ENCODE peak calls at places on chromosomes 7 and 10, in four cellular contexts. R is activated T-cell treated with anti-CD3 and anti-CD28 coated beads for 1 hour; C is activated T-helper 9 cell treated with anti-CD3 and anti-CD28 coated beads, Interleukin-2, amount 50 U/mL, for 16 hours; L is caudate nucleus. T is an unnamed sample.
A peak's percentile ranks its signal among the peaks of the same experiment; 100 is the strongest.

GRCh38 chr10:53690556-53691240 is 918.1 kb upstream of the MBL2 start:
- DNase-seq in R (no peak), C (no peak), L (no peak), T (no peak)

GRCh38 chr7:80889525-80889924 is 29.3 kb downstream of the SEMA3C start:
- DNase-seq in R (no peak), C (no peak), L (no peak), T (no peak)

GRCh38 chr7:99040104-99040958 is 103.6 kb downstream of the SMURF1 start:
- DNase-seq in R (peak; percentile 54), C (peak; percentile 34), L (peak; percentile 70), T (peak; percentile 81)

GRCh38 chr10:86798030-86798429 is 41.6 kb downstream of the BMPR1A start:
- DNase-seq in R (no peak), C (no peak), L (no peak), T (no peak)

GRCh38 chr10:93784059-93784458 is 26.3 kb downstream of the LGI1 start:
- DNase-seq in R (no peak), C (no peak), L (no peak), T (no peak)

GRCh38 chr7:153567426-153567825 is 484.8 kb upstream of the DPP6 start:
- DNase-seq in R (no peak), C (no peak), L (no peak), T (no peak)

GRCh38 chr7:142323706-142324105 is 65.8 kb upstream of the PRSS58 start:
- DNase-seq in R (peak; percentile 33), C (peak; percentile 27), L (peak; percentile 35), T (peak; percentile 57)

GRCh38 chr10:48568131-48568530 is 36.7 kb downstream of the ARHGAP22 start:
- DNase-seq in R (no peak), C (no peak), L (no peak), T (no peak)

GRCh38 chr7:138354066-138354465 is 106.0 kb upstream of the TRIM24 start:
- DNase-seq in R (no peak), C (no peak), L (no peak), T (no peak)

GRCh38 chr7:106452031-106452851 is 167.5 kb upstream of the NAMPT start:
- DNase-seq in R (no peak), C (no peak), L (no peak), T (no peak)

GRCh38 chr10:86960003-86960862 is 1.8 kb downstream of the SNCG start:
- DNase-seq in R (no peak), C (no peak), L (no peak), T (peak; percentile 48)

GRCh38 chr10:5555881-5556280 is 31.1 kb downstream of the CALML3 start:
- DNase-seq in R (no peak), C (no peak), L (no peak), T (no peak)

GRCh38 chr7:65235586-65235985 is 138.1 kb upstream of the ZNF92 start:
- DNase-seq in R (no peak), C (no peak), L (no peak), T (no peak)

GRCh38 chr10:103812431-103812830 is 42.9 kb downstream of the SH3PXD2A start:
- DNase-seq in R (no peak), C (no peak), L (no peak), T (no peak)

GRCh38 chr10:59805043-59805442 is 51.8 kb upstream of the MRLN start:
- DNase-seq in R (no peak), C (no peak), L (no peak), T (peak; percentile 5)

GRCh38 chr10:133459454-133460207 is 5.9 kb downstream of the SCART1 start:
- DNase-seq in R (no peak), C (no peak), L (no peak), T (no peak)

GRCh38 chr10:128855656-128856428 is 611.2 kb upstream of the MGMT start:
- DNase-seq in R (no peak), C (no peak), L (no peak), T (no peak)

GRCh38 chr10:5552376-5553321 is 27.9 kb downstream of the CALML3 start:
- DNase-seq in R (no peak), C (no peak), L (no peak), T (no peak)

GRCh38 chr7:7642081-7642480 is 1.5 kb downstream of the UMAD1 start:
- DNase-seq in R (no peak), C (no peak), L (no peak), T (no peak)

GRCh38 chr10:71975891-71976725 is 11.9 kb downstream of the CHST3 start:
- DNase-seq in R (no peak), C (no peak), L (no peak), T (no peak)

GRCh38 chr10:34319197-34319846 is 495.8 kb downstream of the PARD3 start:
- DNase-seq in R (no peak), C (no peak), L (no peak), T (no peak)

GRCh38 chr10:77889277-77889903 is 37.2 kb downstream of the DLG5 start:
- DNase-seq in R (no peak), C (no peak), L (peak; percentile 28), T (no peak)

GRCh38 chr10:124081547-124082140 is 11.8 kb downstream of the CHST15 start:
- DNase-seq in R (no peak), C (no peak), L (no peak), T (no peak)

GRCh38 chr7:15954671-15955354 is 268.3 kb upstream of the MEOX2 start:
- DNase-seq in R (no peak), C (no peak), L (no peak), T (no peak)

GRCh38 chr7:73828107-73828803 is 2.5 kb upstream of the CLDN4 start:
- DNase-seq in R (no peak), C (no peak), L (no peak), T (no peak)

GRCh38 chr7:29606287-29606721 is 42.7 kb downstream of the PRR15 start:
- DNase-seq in R (no peak), C (no peak), L (no peak), T (no peak)

GRCh38 chr7:23462846-23463245 is 7.4 kb downstream of the IGF2BP3 start:
- DNase-seq in R (no peak), C (no peak), L (no peak), T (no peak)

GRCh38 chr10:4013651-4014085 is 228.7 kb upstream of the KLF6 start:
- DNase-seq in R (no peak), C (peak; percentile 64), L (no peak), T (no peak)

GRCh38 chr10:128540806-128541739 is 414.9 kb upstream of the MKI67 start:
- DNase-seq in R (no peak), C (no peak), L (peak; percentile 9), T (peak; percentile 36)

GRCh38 chr10:114519306-114519669 is 115.0 kb upstream of the AFAP1L2 start:
- DNase-seq in R (no peak), C (no peak), L (no peak), T (no peak)